ENCODE peak calls at places on chromosomes 16 and 17, in four cellular contexts. W is foreskin fibroblast, C is heart left ventricle, A is cardiac muscle cell. E is an unnamed sample.

GRCh38 chr17:30495586-30495985 is 18.4 kb downstream of the GOSR1 start:
- DNase-seq in W (no peak), C (no peak), A (no peak), E (no peak)

GRCh38 chr17:40063034-40063765 is 435 bp downstream of the THRA start:
- DNase-seq in A (peak; percentile 55), W (peak; percentile 54), C (peak; percentile 49), E (peak; percentile 69)

GRCh38 chr17:4354862-4355514 is 11.5 kb downstream of the UBE2G1 start:
- DNase-seq in A (no peak), W (no peak), C (no peak), E (no peak)

GRCh38 chr16:31706318-31706717 is 167.3 kb upstream of the ZNF267 start:
- DNase-seq in A (no peak), W (no peak), C (no peak), E (no peak)

GRCh38 chr16:22386976-22387375 is 12.6 kb upstream of the CDR2 start:
- DNase-seq in A (peak; percentile 95), W (peak; percentile 93), C (no peak), E (no peak)

GRCh38 chr17:31743767-31744166 is 115.3 kb downstream of the COPRS start:
- DNase-seq in C (no peak), W (peak; percentile 54), A (peak; percentile 58), E (no peak)

GRCh38 chr17:64262125-64262421 is 987 bp downstream of the TEX2 start:
- DNase-seq in C (no peak), A (no peak), W (no peak), E (no peak)

GRCh38 chr16:21611178-21611545 is 11.8 kb downstream of the METTL9 start:
- DNase-seq in W (peak; percentile 69), C (no peak), A (peak; percentile 70), E (no peak)

GRCh38 chr16:53643474-53643873 is 60.2 kb downstream of the RPGRIP1L start:
- DNase-seq in W (no peak), A (no peak), C (no peak), E (no peak)

GRCh38 chr17:66711403-66711802 is 123.5 kb upstream of the CACNG5 start:
- DNase-seq in A (no peak), C (no peak), W (no peak), E (no peak)

GRCh38 chr16:26740771-26741170 is 326.0 kb upstream of the C16orf82 start:
- DNase-seq in C (no peak), A (no peak), W (no peak), E (no peak)

GRCh38 chr17:42459256-42459982 is 741 bp downstream of the ATP6V0A1 start:
- DNase-seq in W (peak; percentile 76), C (peak; percentile 40), A (peak; percentile 43), E (peak; percentile 60)

GRCh38 chr17:49590874-49591273 is 15.2 kb downstream of the NXPH3 start:
- DNase-seq in C (no peak), A (no peak), W (no peak), E (no peak)

GRCh38 chr17:70169707-70170597 is 620 bp downstream of the KCNJ2 start:
- DNase-seq in A (peak; percentile 55), W (peak; percentile 77), C (peak; percentile 36), E (no peak)

GRCh38 chr17:81317992-81318391 is 22.9 kb upstream of the SLC38A10 start:
- DNase-seq in A (no peak), W (no peak), C (no peak), E (peak; percentile 40)

GRCh38 chr16:76265434-76266045 is 11.7 kb upstream of the CNTNAP4 start:
- DNase-seq in W (no peak), C (no peak), A (peak; percentile 46), E (peak; percentile 81)

GRCh38 chr16:530111-530817 is 2.8 kb downstream of the CAPN15 start:
- DNase-seq in A (no peak), C (no peak), W (no peak), E (no peak)

GRCh38 chr17:61536417-61536955 is 54.5 kb downstream of the NACA2 start:
- DNase-seq in W (peak; percentile 64), C (no peak), A (no peak), E (no peak)

GRCh38 chr16:59148312-59148711 is 414.2 kb upstream of the GOT2 start:
- DNase-seq in W (peak; percentile 13), A (no peak), C (no peak), E (no peak)

GRCh38 chr16:50718761-50719400 is 23.0 kb upstream of the CYLD start:
- DNase-seq in A (no peak), C (no peak), W (no peak), E (no peak)

GRCh38 chr16:19166500-19166899 is 1.5 kb upstream of the SYT17 start:
- DNase-seq in C (no peak), W (no peak), A (no peak), E (no peak)
- TF ChIP-seq CTCF in C (no peak), W (no peak), A (no peak), E (no peak)

GRCh38 chr16:17426451-17426850 is 44.3 kb downstream of the XYLT1 start:
- DNase-seq in A (no peak), C (no peak), W (no peak), E (no peak)
- TF ChIP-seq CTCF in A (no peak), C (no peak), W (no peak), E (no peak)

DNA sequence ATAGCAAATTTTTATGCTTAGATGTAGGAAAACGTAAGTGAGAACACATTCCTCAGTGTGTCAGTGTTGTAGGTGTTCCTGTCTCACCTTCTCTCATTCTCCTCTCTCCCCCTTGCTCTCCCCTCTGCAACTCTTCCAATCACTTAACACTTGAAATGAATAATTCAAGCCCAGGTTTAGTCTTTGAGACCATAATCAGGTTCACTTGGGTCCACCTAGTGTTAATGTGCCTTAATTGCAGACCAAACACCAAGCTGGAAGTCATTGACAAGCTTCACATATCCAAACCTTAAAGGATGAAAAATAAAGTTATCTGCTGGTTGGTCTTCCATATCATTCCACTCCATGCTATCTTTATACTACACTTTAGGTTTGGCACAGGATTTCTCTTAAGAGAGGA is 37.0 kb downstream of the STXBP4 start:
- DNase-seq in C (no peak), A (peak; percentile 38), W (peak; percentile 25), E (no peak)
- TF ChIP-seq CTCF in C (no peak), A (peak; percentile 51), W (peak; percentile 52), E (peak; percentile 55)

GRCh38 chr16:19014456-19014855 is 30.7 kb downstream of the TMC7 start:
- DNase-seq in C (peak; percentile 16), W (no peak), A (peak; percentile 22), E (peak; percentile 16)
- TF ChIP-seq CTCF in C (no peak), W (no peak), A (no peak), E (no peak)

E was measured in glutamatergic neuron.